ENCODE peak calls at places on chromosomes 1 and 21, in seven cellular contexts. C is IMR-90, U is SK-N-SH, P is nephron progenitor cell, L is heart right ventricle, S is lower lobe of right lung, B is K562. N is an unnamed sample.

GRCh38 chr1:28981170-28981569 is 66.8 kb downstream of the EPB41 start:
- DNase-seq in C (no peak), U (no peak), P (no peak), L (no peak), S (no peak), B (no peak), N (no peak)

GRCh38 chr21:38899277-38899947 is 93.7 kb downstream of the ETS2 start:
- DNase-seq in C (no peak), U (no peak), P (no peak), L (no peak), S (no peak), B (no peak), N (no peak)

GRCh38 chr1:3219725-3220467 is 150.9 kb downstream of the PRDM16 start:
- DNase-seq in C (no peak), U (no peak), P (no peak), L (no peak), S (no peak), B (no peak), N (no peak)

GRCh38 chr1:198867182-198867581 is 228.3 kb downstream of the PTPRC start:
- DNase-seq in C (no peak), U (no peak), P (no peak), L (no peak), S (no peak), B (no peak), N (no peak)

GRCh38 chr1:91278754-91279153 is 125.9 kb downstream of the HFM1 start:
- DNase-seq in C (peak; percentile 28), U (peak; percentile 6), P (no peak), L (no peak), S (no peak), B (peak; percentile 26), N (no peak)

GRCh38 chr1:115319706-115320105 is 18.3 kb downstream of the NGF start:
- DNase-seq in C (no peak), U (no peak), P (no peak), L (no peak), S (no peak), B (no peak), N (no peak)

GRCh38 chr1:12546771-12547585 is 71.0 kb downstream of the DHRS3 start:
- DNase-seq in C (no peak), U (no peak), P (no peak), L (peak; percentile 74), S (peak; percentile 21), B (peak; percentile 33), N (no peak)

GRCh38 chr1:218787826-218788225 is 385.9 kb upstream of the LYPLAL1 start:
- DNase-seq in C (no peak), U (no peak), P (no peak), L (no peak), S (no peak), B (no peak), N (no peak)

GRCh38 chr1:239016337-239016736 is 370.0 kb upstream of the CHRM3 start:
- DNase-seq in C (no peak), U (no peak), P (no peak), L (no peak), S (no peak), B (no peak), N (no peak)

GRCh38 chr1:165365344-165365743 is 8.8 kb upstream of the LMX1A start:
- DNase-seq in C (no peak), U (no peak), P (no peak), L (no peak), S (no peak), B (no peak), N (no peak)

GRCh38 chr1:32771561-32772280 is 45.4 kb downstream of the YARS1 start:
- DNase-seq in C (no peak), U (no peak), P (peak; percentile 42), L (no peak), S (peak; percentile 46), B (no peak), N (no peak)

GRCh38 chr1:221161571-221162041 is 282.4 kb downstream of the HLX start:
- DNase-seq in C (peak; percentile 13), U (no peak), P (no peak), L (no peak), S (no peak), B (no peak), N (no peak)

GRCh38 chr21:37670883-37671282 is 245.4 kb downstream of the KCNJ6 start:
- DNase-seq in C (peak; percentile 8), U (no peak), P (no peak), L (no peak), S (no peak), B (no peak), N (no peak)

GRCh38 chr1:226210571-226211176 is 12.8 kb upstream of the MIXL1 start:
- DNase-seq in C (no peak), U (no peak), P (no peak), L (no peak), S (no peak), B (no peak), N (no peak)

GRCh38 chr21:36052860-36053766 is 7.2 kb downstream of the SETD4 start:
- DNase-seq in C (no peak), U (no peak), P (no peak), L (no peak), S (no peak), B (no peak), N (no peak)

GRCh38 chr21:45996311-45997204 is 15.0 kb downstream of the COL6A1 start:
- DNase-seq in C (no peak), U (no peak), P (peak; percentile 1), L (peak; percentile 2), S (peak; percentile 46), B (no peak), N (peak; percentile 2)

GRCh38 chr21:14890141-14890540 is 174.7 kb downstream of the NRIP1 start:
- DNase-seq in C (no peak), U (no peak), P (no peak), L (no peak), S (no peak), B (no peak), N (no peak)

GRCh38 chr21:34670220-34670961 is 1.6 kb downstream of the CLIC6 start:
- DNase-seq in C (no peak), U (peak; percentile 45), P (peak; percentile 46), L (no peak), S (no peak), B (no peak), N (peak; percentile 29)

GRCh38 chr1:93579891-93580290 is 101.7 kb downstream of the BCAR3 start:
- DNase-seq in C (peak; percentile 97), U (no peak), P (no peak), L (no peak), S (peak; percentile 54), B (no peak), N (no peak)

GRCh38 chr1:240435996-240436566 is 175.9 kb downstream of the GREM2 start:
- DNase-seq in C (peak; percentile 39), U (no peak), P (no peak), L (no peak), S (no peak), B (no peak), N (no peak)

GRCh38 chr1:94401206-94401605 is 17.0 kb upstream of the ABCD3 start:
- DNase-seq in C (no peak), U (no peak), P (no peak), L (no peak), S (no peak), B (no peak), N (no peak)

GRCh38 chr1:228236744-228237143 is 28.9 kb downstream of the OBSCN start:
- DNase-seq in C (peak; percentile 29), U (no peak), P (no peak), L (peak; percentile 44), S (no peak), B (peak; percentile 64), N (peak; percentile 69)

GRCh38 chr1:169892819-169893644 is 664 bp downstream of the SCYL3 start:
- DNase-seq in C (peak; percentile 27), U (no peak), P (no peak), L (peak; percentile 29), S (peak; percentile 67), B (no peak), N (no peak)

GRCh38 chr1:223029985-223030769 is 112.9 kb downstream of the TLR5 start:
- DNase-seq in C (no peak), U (no peak), P (no peak), L (no peak), S (no peak), B (no peak), N (no peak)

GRCh38 chr1:160205974-160206369 is 788 bp downstream of the PEA15 start:
- DNase-seq in C (peak; percentile 64), U (peak; percentile 61), P (no peak), L (peak; percentile 54), S (no peak), B (peak; percentile 62), N (no peak)

DNA sequence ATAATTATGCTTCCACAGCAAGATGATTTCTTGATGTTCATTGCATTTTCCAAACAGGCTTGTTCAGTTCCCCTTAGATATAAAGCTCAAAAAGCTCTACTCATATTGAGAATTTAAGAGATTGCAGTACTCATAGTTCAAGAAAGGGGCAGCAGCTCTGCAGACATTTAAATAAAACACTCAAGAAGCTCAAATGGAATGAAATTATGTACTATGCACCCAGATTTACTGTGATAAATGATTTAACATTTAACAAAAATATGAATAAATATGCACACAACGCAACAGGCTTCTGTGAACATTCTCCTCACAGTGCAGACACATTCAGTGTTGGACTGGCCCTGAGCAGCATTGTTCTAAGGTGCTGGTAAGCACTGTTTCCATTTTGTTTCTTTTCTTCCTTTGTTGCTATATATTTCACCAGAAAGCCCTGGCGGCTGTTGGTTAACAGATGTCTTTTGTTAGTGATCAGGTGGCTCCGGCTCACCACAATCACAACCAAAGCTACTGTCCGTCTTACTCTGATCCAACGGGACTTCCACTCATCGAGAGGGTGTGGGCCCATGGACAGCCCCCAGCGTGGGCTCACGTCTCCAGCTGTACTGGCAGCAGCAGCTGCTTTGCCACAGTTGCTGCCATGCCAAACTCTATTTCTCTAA is 1440.3 kb downstream of the NCAM2 start:
- DNase-seq in C (no peak), U (no peak), P (no peak), L (no peak), S (no peak), B (no peak), N (no peak)
- TF ChIP-seq CTCF in C (no peak), U (no peak), P (no peak), L (no peak), S (no peak), B (no peak), N (no peak)

GRCh38 chr1:152884506-152884905 is 6.4 kb downstream of the SMCP start:
- DNase-seq in C (no peak), U (no peak), P (no peak), L (no peak), S (no peak), B (no peak), N (no peak)
- TF ChIP-seq CTCF in C (no peak), U (no peak), P (no peak), L (no peak), S (no peak), B (no peak), N (no peak)

GRCh38 chr1:173489149-173489600 is 12.0 kb downstream of the PRDX6 start:
- DNase-seq in C (peak; percentile 20), U (no peak), P (no peak), L (no peak), S (no peak), B (no peak), N (peak; percentile 8)
- TF ChIP-seq CTCF in C (no peak), U (no peak), P (no peak), L (no peak), S (no peak), B (peak; percentile 47), N (no peak)

DNA sequence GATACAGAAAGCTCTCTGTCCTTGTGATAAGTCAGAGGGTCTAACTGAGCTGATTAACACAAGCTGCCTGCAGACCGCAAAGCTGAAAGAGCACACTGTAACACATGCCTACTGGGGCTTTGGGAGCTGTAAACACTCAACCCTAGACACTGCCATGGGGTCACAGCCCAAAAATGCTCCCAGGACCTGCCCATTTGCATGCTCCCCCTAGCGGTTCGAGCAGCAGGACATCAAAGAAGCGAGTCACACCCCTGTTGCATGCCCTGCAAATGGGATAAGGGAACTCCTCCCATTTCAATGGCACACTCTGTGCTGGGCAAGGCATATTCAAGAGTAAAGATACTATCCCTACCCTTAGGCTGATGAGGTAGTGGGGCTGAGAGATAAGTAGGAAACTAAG is 22.8 kb downstream of the LCE3E start:
- DNase-seq in C (no peak), U (no peak), P (no peak), L (no peak), S (no peak), B (peak; percentile 23), N (no peak)
- TF ChIP-seq CTCF in C (peak; percentile 7), U (peak; percentile 40), P (no peak), L (no peak), S (no peak), B (peak; percentile 53), N (no peak)

N was measured in endothelial cell.